ENCODE peak calls at places on chromosomes 1 and 21, in nine cellular contexts. Q, J, H, U, I, T, B, E and D are unnamed samples.

GRCh38 chr21:46057111-46057709 is 40.7 kb upstream of the COL6A2 start:
- DNase-seq in Q (no peak), T (no peak), H (no peak), I (no peak), B (no peak), J (no peak), U (no peak), E (no peak), D (no peak)

GRCh38 chr21:38965241-38965640 is 159.5 kb downstream of the ETS2 start:
- DNase-seq in Q (no peak), J (no peak), I (peak; percentile 51), B (no peak), T (no peak), E (no peak), U (no peak), H (no peak), D (no peak)

GRCh38 chr21:44436111-44436611 is 19.1 kb upstream of the LRRC3 start:
- DNase-seq in H (no peak), J (no peak), Q (no peak), B (no peak), I (no peak), E (no peak), U (no peak), T (no peak), D (no peak)

GRCh38 chr1:228141871-228142615 is 2.0 kb downstream of the GUK1 start:
- DNase-seq in J (no peak), B (no peak), Q (peak; percentile 45), E (no peak), I (peak; percentile 16), U (no peak), H (no peak), T (no peak), D (no peak)

GRCh38 chr1:75472089-75472970 is 138.6 kb downstream of the SLC44A5 start:
- DNase-seq in I (no peak), T (no peak), E (no peak), J (no peak), Q (no peak), U (no peak), H (no peak), B (no peak), D (no peak)

GRCh38 chr1:54272772-54273091 is 72.8 kb downstream of the MRPL37 start:
- DNase-seq in H (no peak), B (no peak), J (no peak), T (no peak), I (no peak), E (no peak), U (no peak), Q (no peak), D (no peak)

GRCh38 chr1:65065535-65066378 is 82.2 kb upstream of the AK4 start:
- DNase-seq in H (no peak), I (no peak), T (no peak), E (no peak), Q (no peak), B (peak; percentile 6), J (no peak), U (peak; percentile 12), D (no peak)

GRCh38 chr21:36104306-36105300 is 30.3 kb upstream of the CBR3 start:
- DNase-seq in I (peak; percentile 26), U (no peak), B (peak; percentile 31), Q (no peak), J (no peak), T (peak; percentile 22), H (no peak), E (no peak), D (peak; percentile 77)

GRCh38 chr1:53377438-53377841 is 49.6 kb upstream of the LRP8 start:
- DNase-seq in T (no peak), H (no peak), B (no peak), I (no peak), Q (no peak), E (no peak), U (no peak), J (no peak), D (no peak)

GRCh38 chr1:245051349-245052221 is 103.2 kb upstream of the KIF26B start:
- DNase-seq in H (no peak), E (no peak), B (no peak), T (no peak), J (peak; percentile 97), I (peak; percentile 62), U (no peak), Q (no peak), D (no peak)

GRCh38 chr1:60802884-60803283 is 279.5 kb upstream of the NFIA start:
- DNase-seq in E (no peak), T (no peak), Q (no peak), H (no peak), J (no peak), U (no peak), I (no peak), B (no peak), D (no peak)

GRCh38 chr21:45132841-45133573 is 58.6 kb downstream of the ADARB1 start:
- DNase-seq in T (no peak), B (no peak), E (no peak), U (no peak), I (no peak), H (no peak), J (peak; percentile 74), Q (no peak), D (no peak)

GRCh38 chr1:181769846-181770245 is 286.5 kb downstream of the CACNA1E start:
- DNase-seq in B (no peak), H (no peak), J (no peak), U (no peak), T (no peak), E (no peak), I (no peak), Q (no peak), D (no peak)

GRCh38 chr1:188065917-188066316 is 1237.2 kb downstream of the PLA2G4A start:
- DNase-seq in U (no peak), Q (no peak), E (no peak), I (peak; percentile 74), B (no peak), H (no peak), T (no peak), J (no peak), D (no peak)

GRCh38 chr1:6386371-6386949 is 7.1 kb downstream of the ACOT7 start:
- DNase-seq in I (peak; percentile 42), Q (no peak), E (no peak), H (no peak), U (no peak), J (no peak), T (no peak), B (peak; percentile 55), D (peak; percentile 52)

GRCh38 chr1:38178236-38178635 is 131.6 kb upstream of the POU3F1 start:
- DNase-seq in E (no peak), J (no peak), H (no peak), Q (no peak), B (no peak), I (no peak), T (no peak), U (no peak), D (no peak)

GRCh38 chr1:180842052-180842451 is 70.6 kb upstream of the KIAA1614 start:
- DNase-seq in U (no peak), T (no peak), J (no peak), Q (no peak), B (no peak), I (peak; percentile 85), E (peak; percentile 33), H (peak; percentile 29), D (peak; percentile 64)

GRCh38 chr1:17488977-17489739 is 49.7 kb upstream of the RCC2 start:
- DNase-seq in H (no peak), B (peak; percentile 13), J (no peak), T (no peak), Q (no peak), E (peak; percentile 38), I (peak; percentile 15), U (no peak), D (peak; percentile 87)

GRCh38 chr1:214439352-214440119 is 111.9 kb downstream of the PTPN14 start:
- DNase-seq in H (peak; percentile 28), U (no peak), J (peak; percentile 71), T (no peak), Q (peak; percentile 71), E (no peak), I (peak; percentile 97), B (peak; percentile 85), D (peak; percentile 95)

GRCh38 chr1:219990782-219991510 is 55.4 kb downstream of the EPRS1 start:
- DNase-seq in H (no peak), I (peak; percentile 51), J (peak; percentile 63), T (no peak), U (peak; percentile 13), E (peak; percentile 10), B (peak; percentile 72), Q (peak; percentile 34), D (peak; percentile 58)

GRCh38 chr1:176110203-176110602 is 96.9 kb downstream of the COP1 start:
- DNase-seq in Q (no peak), J (no peak), B (no peak), U (no peak), H (no peak), I (peak; percentile 83), T (no peak), E (no peak), D (no peak)

GRCh38 chr1:4118746-4119515 is 218.9 kb upstream of the C1orf174 start:
- DNase-seq in U (no peak), J (no peak), T (no peak), Q (peak; percentile 11), E (no peak), H (no peak), I (no peak), B (no peak), D (no peak)

GRCh38 chr1:18922319-18922726 is 20.0 kb upstream of the ALDH4A1 start:
- DNase-seq in U (peak; percentile 39), T (no peak), E (peak; percentile 80), Q (no peak), B (peak; percentile 25), H (no peak), J (no peak), I (peak; percentile 85), D (peak; percentile 79)